ENCODE peak calls at places on chromosomes 1 and 21, in seven cellular contexts. X is OCI-M1, H is CMK, T is A673, N is HCEC 1CT, V is LHCN-M2, C is transverse colon. Q is an unnamed sample.

GRCh38 chr1:43274804-43275180 is 5.0 kb downstream of the TMEM125 start:
- DNase-seq in H (no peak), C (no peak), N (no peak), V (no peak), T (no peak), X (no peak), Q (no peak)

GRCh38 chr1:226255380-226255779 is 31.9 kb downstream of the MIXL1 start:
- DNase-seq in H (no peak), V (peak), X (no peak), C (no peak), N (no peak), T (no peak), Q (no peak)

GRCh38 chr1:164611754-164612642 is 53.0 kb downstream of the PBX1 start:
- DNase-seq in N (no peak), H (no peak), C (peak), V (peak), T (peak), X (peak), Q (no peak)

GRCh38 chr1:228035844-228036243 is 29.0 kb downstream of the WNT3A start:
- DNase-seq in V (no peak), C (no peak), X (peak), N (no peak), T (no peak), H (peak), Q (no peak)

GRCh38 chr21:44461438-44462089 is 6.3 kb downstream of the LRRC3 start:
- DNase-seq in T (no peak), X (peak), V (no peak), N (no peak), C (no peak), H (no peak), Q (no peak)

GRCh38 chr1:110136911-110137310 is 13.4 kb upstream of the SLC6A17 start:
- DNase-seq in X (no peak), T (no peak), N (no peak), C (no peak), V (no peak), H (no peak), Q (no peak)

GRCh38 chr1:29133861-29134694 is 10.4 kb upstream of the TMEM200B start:
- DNase-seq in X (no peak), H (no peak), C (no peak), N (no peak), T (no peak), V (no peak), Q (no peak)

GRCh38 chr1:246095441-246095840 is 411.6 kb downstream of the SMYD3 start:
- DNase-seq in H (no peak), X (no peak), C (no peak), N (no peak), T (no peak), V (no peak), Q (no peak)

GRCh38 chr1:91770675-91771074 is 115.3 kb downstream of the TGFBR3 start:
- DNase-seq in T (no peak), N (no peak), X (no peak), C (no peak), H (no peak), V (no peak), Q (no peak)

GRCh38 chr1:240619901-240620621 is 8.1 kb upstream of the GREM2 start:
- DNase-seq in T (no peak), N (no peak), H (no peak), X (peak), V (no peak), C (no peak), Q (no peak)

GRCh38 chr1:18058522-18058921 is 49.1 kb upstream of the IGSF21 start:
- DNase-seq in H (no peak), V (no peak), C (no peak), N (no peak), T (no peak), X (no peak), Q (no peak)

GRCh38 chr1:77802026-77802425 is 22.6 kb downstream of the MIGA1 start:
- DNase-seq in V (no peak), H (no peak), X (no peak), N (no peak), C (no peak), T (no peak), Q (no peak)

GRCh38 chr1:84406209-84406917 is 8.1 kb downstream of the DNASE2B start:
- DNase-seq in V (peak), C (peak), X (no peak), N (peak), T (no peak), H (no peak), Q (no peak)

GRCh38 chr1:6025269-6026094 is 20.2 kb upstream of the KCNAB2 start:
- DNase-seq in N (peak), C (no peak), X (no peak), H (no peak), V (peak), T (no peak), Q (no peak)

GRCh38 chr1:54405894-54406293 is 300 bp downstream of the SSBP3 start:
- DNase-seq in V (no peak), C (no peak), T (no peak), N (no peak), X (peak), H (no peak), Q (no peak)

GRCh38 chr21:33027401-33028185 is 1.9 kb downstream of the OLIG2 start:
- DNase-seq in T (no peak), C (no peak), N (no peak), X (no peak), V (no peak), H (no peak), Q (no peak)

GRCh38 chr1:179586107-179586823 is 5.4 kb upstream of the TDRD5 start:
- DNase-seq in V (peak), H (no peak), X (no peak), N (no peak), T (peak), C (peak), Q (no peak)

GRCh38 chr1:203136409-203137042 is 9.0 kb downstream of the ADORA1 start:
- DNase-seq in N (no peak), X (no peak), T (no peak), C (no peak), V (no peak), H (no peak), Q (no peak)

GRCh38 chr1:166840309-166841302 is 1.3 kb downstream of the POGK start:
- DNase-seq in T (no peak), N (no peak), C (peak), X (peak), V (no peak), H (peak), Q (no peak)

GRCh38 chr21:24225432-24225831 is 1381.8 kb downstream of the MRPL39 start:
- DNase-seq in V (peak), T (no peak), N (no peak), X (peak), H (no peak), C (no peak), Q (no peak)

GRCh38 chr1:54887665-54888071 is 673 bp upstream of the DHCR24 start:
- DNase-seq in T (peak), C (no peak), H (no peak), X (no peak), N (peak), V (no peak), Q (no peak)

GRCh38 chr1:201560328-201561194 is 21.6 kb downstream of the NAV1 start:
- DNase-seq in T (no peak), N (no peak), V (no peak), C (no peak), X (no peak), H (no peak), Q (no peak)

GRCh38 chr1:160007577-160008200 is 24.1 kb downstream of the PIGM start:
- DNase-seq in X (peak), T (peak), H (no peak), N (no peak), C (no peak), V (peak), Q (no peak)

GRCh38 chr1:200893411-200893901 is 1.2 kb upstream of the INAVA start:
- DNase-seq in H (no peak), T (no peak), C (peak), X (no peak), N (no peak), V (no peak), Q (no peak)

GRCh38 chr1:66168919-66169725 is 364.8 kb upstream of the SGIP1 start:
- DNase-seq in N (no peak), C (no peak), H (no peak), X (no peak), T (no peak), V (peak), Q (no peak)

GRCh38 chr1:147336290-147336689 is 93.8 kb downstream of the CHD1L start:
- DNase-seq in C (no peak), V (no peak), H (no peak), X (peak), T (no peak), N (no peak), Q (no peak)

GRCh38 chr1:195894411-195894810 is 713.8 kb downstream of the KCNT2 start:
- DNase-seq in H (no peak), X (no peak), C (no peak), T (no peak), N (no peak), V (no peak), Q (no peak)

GRCh38 chr21:43585924-43586411 is 73.3 kb downstream of the HSF2BP start:
- DNase-seq in H (no peak), C (no peak), V (peak), T (peak), X (no peak), N (peak), Q (peak)

GRCh38 chr1:108590947-108591346 is 31.0 kb downstream of the EEIG2 start:
- DNase-seq in H (no peak), N (peak), X (no peak), V (peak), T (peak), C (no peak), Q (peak)

GRCh38 chr1:42420145-42420544 is 35.7 kb downstream of the ZMYND12 start:
- DNase-seq in T (no peak), N (no peak), X (no peak), H (no peak), V (no peak), C (no peak), Q (no peak)

GRCh38 chr1:185939142-185939541 is 205.0 kb downstream of the HMCN1 start:
- DNase-seq in C (no peak), H (no peak), V (no peak), T (peak), N (no peak), X (no peak), Q (no peak)

GRCh38 chr1:156797212-156797871 is 19.3 kb downstream of the SH2D2A start:
- DNase-seq in N (peak), C (peak), H (peak), X (peak), V (peak), T (peak), Q (no peak)

GRCh38 chr1:220370041-220370700 is 97.9 kb upstream of the RAB3GAP2 start:
- DNase-seq in N (peak), C (no peak), X (no peak), T (peak), H (no peak), V (peak), Q (peak)

GRCh38 chr1:179369751-179370341 is 4.1 kb downstream of the AXDND1 start:
- DNase-seq in N (peak), V (peak), C (peak), T (peak), X (peak), H (peak), Q (peak)

Q was measured in GM04504.